ENCODE peak calls at places on chromosome 2, in seven cellular contexts. S is activated CD4-positive, CD25-positive, alpha-beta regulatory T cell treated with anti-CD3 and anti-CD28 coated beads, Interleukin-2, amount 50 U/mL, for 72 hours; A is fibroblast of the conjunctiva; X is suprapubic skin; K is NCI-H1417 treated with DMSO at 0.1 percent for 48 hours; W is ACHN; B is left ventricle myocardium inferior. P is an unnamed sample.

GRCh38 chr2:203105996-203106395 is 91.3 kb downstream of the NBEAL1 start:
- DNase-seq in K (no peak), S (no peak), B (no peak), W (no peak), A (no peak), X (no peak), P (no peak)

GRCh38 chr2:62478093-62478580 is 27.9 kb downstream of the TMEM17 start:
- DNase-seq in X (no peak), K (no peak), S (no peak), W (no peak), B (no peak), A (no peak), P (no peak)

GRCh38 chr2:224038049-224038829 is 847 bp downstream of the SERPINE2 start:
- DNase-seq in A (no peak), W (peak), B (peak), S (peak), K (no peak), X (no peak), P (no peak)

GRCh38 chr2:161030260-161031063 is 129.8 kb upstream of the TANK start:
- DNase-seq in K (no peak), S (no peak), X (no peak), A (peak), W (peak), B (no peak), P (no peak)

GRCh38 chr2:71943238-71944182 is 204.2 kb downstream of the CYP26B1 start:
- DNase-seq in K (no peak), W (no peak), B (peak), X (no peak), A (no peak), S (no peak), P (no peak)

GRCh38 chr2:75100011-75100680 is 99.2 kb downstream of the TACR1 start:
- DNase-seq in K (no peak), X (no peak), A (no peak), W (peak), B (no peak), S (no peak), P (no peak)

GRCh38 chr2:223696719-223697118 is 94.6 kb upstream of the SCG2 start:
- DNase-seq in S (no peak), W (no peak), B (no peak), X (no peak), A (no peak), K (no peak), P (no peak)

GRCh38 chr2:99555410-99555809 is 65.6 kb upstream of the REV1 start:
- DNase-seq in W (no peak), B (no peak), X (no peak), K (no peak), A (no peak), S (no peak), P (no peak)